ENCODE peak calls at places on chromosomes 13 and 19, in four cellular contexts. H is ascending aorta, C is psoas muscle, J is neuronal stem cell. G is an unnamed sample. For H3K4me1, the result is how much of the 10 kb centered on the place peaks cover.

GRCh38 chr13:75544681-75545333 is 4.8 kb upstream of the UCHL3 start:
- DNase-seq in H (no peak), C (no peak), J (no peak), G (no peak)

GRCh38 chr19:6271721-6272410 is 7.9 kb downstream of the MLLT1 start:
- DNase-seq in H (peak), C (peak), J (no peak), G (peak)

GRCh38 chr13:87356314-87356713 is 314.9 kb upstream of the SLITRK5 start:
- DNase-seq in H (no peak), C (no peak), J (no peak), G (peak)

GRCh38 chr19:16330811-16331690 is 6.4 kb downstream of the KLF2 start:
- DNase-seq in H (no peak), C (no peak), J (no peak), G (no peak)

GRCh38 chr19:41321600-41322270 is 11.8 kb downstream of the CCDC97 start:
- DNase-seq in H (no peak), C (peak), J (peak), G (no peak)

GRCh38 chr19:54803410-54803809 is at the start of gene KIR2DL4:
- DNase-seq in H (no peak), C (no peak), J (no peak), G (no peak)

GRCh38 chr19:16315825-16316505 is 8.7 kb upstream of the KLF2 start:
- DNase-seq in H (peak), C (peak), J (no peak), G (no peak)

GRCh38 chr13:34772206-34772605 is 169.9 kb upstream of the NBEA start:
- DNase-seq in H (no peak), C (no peak), J (no peak), G (no peak)

GRCh38 chr19:8261881-8262280 is 46.3 kb downstream of the CD320 start:
- DNase-seq in H (peak), C (no peak), J (no peak), G (no peak)

GRCh38 chr13:97977376-97977705 is 23.9 kb downstream of the IPO5 start:
- DNase-seq in H (no peak), C (no peak), J (no peak), G (no peak)

GRCh38 chr13:87035538-87035937 is 635.6 kb upstream of the SLITRK5 start:
- DNase-seq in H (no peak), C (no peak), J (no peak), G (no peak)

GRCh38 chr13:44470623-44471562 is 97.3 kb downstream of the SERP2 start:
- DNase-seq in H (no peak), C (no peak), J (no peak), G (no peak)

GRCh38 chr13:48585456-48585840 is 52.6 kb upstream of the RCBTB2 start:
- DNase-seq in H (no peak), C (no peak), J (peak), G (no peak)

GRCh38 chr19:4636151-4636717 is 3.1 kb upstream of the TNFAIP8L1 start:
- DNase-seq in H (peak), C (peak), J (peak), G (peak)

GRCh38 chr13:97659602-97660001 is 225.6 kb downstream of the RAP2A start:
- DNase-seq in H (no peak), C (no peak), J (peak), G (no peak)

GRCh38 chr13:97430296-97430695 is 3.7 kb upstream of the RAP2A start:
- DNase-seq in H (no peak), C (no peak), J (no peak), G (no peak)

GRCh38 chr13:94325660-94326059 is 153.8 kb downstream of the DCT start:
- DNase-seq in H (no peak), C (no peak), J (no peak), G (no peak)

GRCh38 chr13:97875218-97875617 is 78.3 kb upstream of the IPO5 start:
- DNase-seq in H (no peak), C (no peak), J (no peak), G (peak)

GRCh38 chr13:45133396-45134118 is 13.2 kb downstream of the GTF2F2 start:
- DNase-seq in H (no peak), C (no peak), J (no peak), G (no peak)

GRCh38 chr19:31553844-31554215 is 204.6 kb upstream of the TSHZ3 start:
- DNase-seq in H (no peak), C (no peak), J (no peak), G (no peak)

GRCh38 chr19:12090807-12091206 is 26.3 kb downstream of the ZNF844 start:
- DNase-seq in H (peak), C (peak), J (peak), G (peak)

GRCh38 chr13:52599037-52599852 is 43.0 kb upstream of the HNRNPA1L2 start:
- DNase-seq in H (no peak), C (no peak), J (no peak), G (no peak)

GRCh38 chr19:45345506-45345860 is 4.9 kb downstream of the KLC3 start:
- DNase-seq in H (no peak), C (no peak), J (no peak), G (no peak)

GRCh38 chr19:29671393-29672076 is 6.3 kb downstream of the PLEKHF1 start:
- DNase-seq in H (peak), C (peak), J (no peak), G (no peak)

GRCh38 chr19:50646074-50646807 is 3.0 kb upstream of the C19orf81 start:
- DNase-seq in H (no peak), C (no peak), J (no peak), G (no peak)

GRCh38 chr13:111344471-111345191 is 24.2 kb downstream of the TEX29 start:
- DNase-seq in H (no peak), C (peak), J (peak), G (peak)

GRCh38 chr13:50417597-50417996 is 402.4 kb downstream of the KCNRG start:
- DNase-seq in H (no peak), C (peak), J (no peak), G (no peak)

GRCh38 chr13:59774511-59774911 is 389.2 kb downstream of the DIAPH3 start:
- DNase-seq in H (no peak), C (no peak), J (peak), G (no peak)

DNA sequence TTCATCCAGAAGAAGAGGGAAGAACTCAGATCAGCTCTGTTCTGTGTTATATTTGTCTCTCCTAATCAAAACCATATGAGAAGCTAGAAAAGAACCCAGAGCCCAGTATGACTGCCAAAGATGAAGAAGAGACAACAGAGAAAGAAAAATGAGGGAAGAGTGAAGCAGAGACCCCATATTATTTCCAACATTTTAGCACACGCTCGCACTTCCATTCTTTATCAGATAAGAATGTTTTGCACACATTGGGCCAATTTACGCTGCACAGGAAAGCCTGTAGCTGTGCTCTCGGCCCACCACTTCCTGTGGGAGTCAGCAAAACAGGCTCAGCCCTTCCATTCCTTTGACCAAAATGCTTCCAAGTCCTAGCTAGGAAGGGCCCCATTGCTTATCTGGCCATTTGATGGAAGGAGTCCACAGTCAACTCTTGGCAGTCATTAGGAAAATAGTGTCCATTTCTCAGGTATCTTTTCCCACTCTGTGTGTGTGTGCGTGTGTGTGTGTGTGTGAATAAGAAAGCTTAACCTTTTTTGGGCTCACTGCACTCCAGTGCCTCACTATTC is 237.3 kb downstream of the COG6 start:
- DNase-seq in H (no peak), C (no peak), J (no peak), G (no peak)
- H3K4me1 ChIP-seq in H (under half), C (under half), J (under half), G (under half)

DNA sequence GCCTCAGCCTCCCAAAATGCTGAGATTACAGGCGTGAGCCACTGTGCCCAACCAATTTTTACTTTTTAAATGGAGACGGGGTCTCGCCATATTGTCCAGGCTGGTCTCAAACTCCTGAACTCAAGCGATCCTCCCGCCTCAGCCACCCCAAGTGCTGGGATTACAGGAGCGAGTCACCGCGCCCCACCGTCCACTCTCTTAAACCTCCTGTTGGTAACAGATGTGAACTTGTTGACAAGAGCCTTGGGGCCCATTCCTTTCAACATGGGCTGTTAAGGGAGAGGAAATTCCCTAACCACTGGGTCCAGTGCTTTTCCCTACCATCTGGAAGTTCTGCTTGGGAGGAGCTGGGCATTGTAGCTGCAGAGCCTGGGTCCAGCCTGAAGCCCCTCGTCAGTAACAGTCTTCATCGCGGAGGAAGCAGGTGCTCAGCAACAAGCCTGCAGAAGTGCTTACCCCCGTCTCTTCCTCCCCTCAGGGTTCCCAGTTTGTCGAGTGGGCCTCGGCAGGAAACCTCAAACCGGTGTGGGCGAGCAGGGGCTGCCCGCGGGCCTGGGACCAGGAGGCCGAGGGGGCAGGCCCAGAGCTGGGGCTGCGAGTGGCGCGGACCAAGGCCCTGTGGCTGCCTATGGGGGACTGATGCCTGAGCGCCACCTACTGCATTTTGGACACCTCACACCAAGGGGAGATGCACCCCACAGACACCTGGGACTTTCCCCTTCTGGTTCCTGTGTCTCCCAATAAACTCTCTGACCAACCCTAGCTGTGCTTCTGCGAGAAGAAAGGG is 4.0 kb upstream of the FLT3LG start:
- DNase-seq in H (no peak), C (no peak), J (no peak), G (peak)
- H3K4me1 ChIP-seq in H (under half), C (under half), J (under half), G (under half)

GRCh38 chr19:35314031-35314430 is 15.0 kb upstream of the CD22 start:
- DNase-seq in H (no peak), C (peak), J (no peak), G (no peak)

GRCh38 chr19:35313614-35314013 is 15.4 kb upstream of the CD22 start:
- DNase-seq in H (no peak), C (peak), J (no peak), G (no peak)

GRCh38 chr19:35315883-35316282 is 13.1 kb upstream of the CD22 start:
- DNase-seq in H (no peak), C (no peak), J (no peak), G (no peak)

GRCh38 chr19:35316560-35316959 is 12.4 kb upstream of the CD22 start:
- DNase-seq in H (no peak), C (no peak), J (no peak), G (no peak)

DNA sequence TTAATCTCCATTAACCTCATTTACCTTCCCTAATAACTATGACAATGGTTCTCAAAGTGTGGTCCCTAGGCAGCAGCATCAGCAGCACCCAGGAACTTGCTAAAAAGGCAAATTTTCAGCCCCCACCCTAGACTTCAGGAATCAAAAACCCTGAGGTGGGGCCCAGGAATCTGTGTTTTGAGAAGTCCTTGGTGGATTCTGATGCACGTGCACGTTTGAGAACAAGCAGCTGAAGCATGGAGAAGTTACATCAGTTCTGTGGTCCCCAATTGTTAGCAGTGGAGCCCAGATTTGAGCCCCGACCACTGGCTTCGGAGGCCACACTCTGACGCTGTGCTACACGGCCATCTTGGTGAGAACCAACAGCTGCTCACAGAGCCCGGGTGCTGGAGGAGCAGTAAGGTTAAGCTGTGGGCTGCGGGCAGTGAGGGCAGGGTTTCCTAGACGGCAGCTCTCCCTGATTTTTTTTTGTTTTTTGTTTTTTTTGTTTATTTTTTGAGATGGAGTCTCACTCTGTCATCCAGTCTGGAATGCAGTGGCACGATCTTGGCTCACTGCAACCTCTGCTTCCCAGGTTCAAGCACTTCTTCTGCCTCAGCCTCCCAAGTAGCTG is 14.0 kb upstream of the CD22 start:
- DNase-seq in H (no peak), C (no peak), J (no peak), G (no peak)
- H3K4me1 ChIP-seq in H (under half), C (under half), J (under half), G (under half)

GRCh38 chr19:18841400-18841799 is 9.6 kb downstream of the UPF1 start:
- DNase-seq in H (no peak), C (no peak), J (no peak), G (no peak)
- H3K4me1 ChIP-seq in H (under half), C (half or more), J (under half), G (half or more)

GRCh38 chr19:13103961-13104847 is 1.5 kb upstream of the LYL1 start:
- DNase-seq in H (peak), C (peak), J (no peak), G (peak)
- H3K4me1 ChIP-seq in H (under half), C (under half), J (under half), G (half or more)

DNA sequence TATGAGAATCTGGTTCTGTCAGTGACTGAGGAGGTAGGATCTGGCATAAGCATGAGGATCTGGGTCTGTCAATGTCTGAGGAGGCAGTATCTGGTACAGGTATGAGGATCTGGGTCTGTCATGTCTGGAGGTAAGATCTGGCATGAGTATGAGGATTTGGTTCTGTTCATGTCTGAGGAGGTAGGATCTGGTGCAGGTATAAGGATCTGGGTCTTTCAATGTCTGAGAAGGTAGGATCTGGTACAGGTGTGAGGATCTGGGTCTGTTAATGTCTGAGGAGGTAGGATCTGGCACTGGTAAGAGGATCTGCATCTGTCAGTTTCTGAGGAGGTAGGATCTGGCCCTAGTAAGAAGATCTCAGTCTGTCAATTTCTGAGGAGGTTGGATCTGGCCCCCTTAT is 12.4 kb upstream of the PDCD2L start:
- DNase-seq in H (no peak), C (no peak), J (no peak), G (no peak)
- H3K4me1 ChIP-seq in H (under half), C (under half), J (under half), G (under half)

DNA sequence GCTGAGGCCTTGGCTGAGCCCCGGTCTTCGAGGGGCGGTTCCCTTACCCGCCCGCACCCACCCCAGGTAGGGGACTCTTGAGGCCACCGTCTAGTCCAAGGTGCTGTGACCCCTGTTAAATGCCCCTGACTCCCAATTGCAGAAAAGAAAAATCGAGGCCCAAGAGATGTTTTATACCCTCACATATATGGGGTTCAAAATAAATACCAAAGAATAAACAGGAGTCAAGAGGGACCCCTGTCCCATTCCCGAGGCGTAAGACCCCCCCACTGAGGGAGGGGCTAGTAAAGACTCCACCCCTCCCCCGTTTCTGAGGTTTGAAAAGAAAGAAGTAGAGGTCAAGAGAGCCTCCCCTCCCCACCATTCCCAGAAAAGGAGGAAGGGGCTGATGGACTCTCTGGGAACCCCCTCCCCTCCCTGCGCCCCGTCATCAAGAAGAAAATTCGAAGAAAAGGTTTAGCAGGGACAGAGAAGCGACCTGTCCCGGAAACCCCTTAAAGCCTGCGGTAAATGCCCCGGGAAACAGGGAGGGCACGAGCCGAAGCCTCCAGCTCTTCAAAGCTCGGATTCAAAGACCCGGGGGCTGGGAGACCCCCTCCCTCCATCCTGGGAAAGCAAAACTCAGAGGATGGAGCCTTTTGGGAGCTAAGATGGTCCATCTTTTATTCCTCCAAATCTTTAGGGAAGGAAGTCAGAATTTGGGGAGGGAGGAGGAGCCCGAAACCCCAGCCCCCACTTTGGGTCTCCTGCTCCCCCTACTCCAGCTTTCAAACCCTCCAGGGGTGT is 745 bp upstream of the RAB3A start:
- DNase-seq in H (peak), C (peak), J (peak), G (peak)
- H3K4me1 ChIP-seq in H (under half), C (under half), J (under half), G (under half)

DNA sequence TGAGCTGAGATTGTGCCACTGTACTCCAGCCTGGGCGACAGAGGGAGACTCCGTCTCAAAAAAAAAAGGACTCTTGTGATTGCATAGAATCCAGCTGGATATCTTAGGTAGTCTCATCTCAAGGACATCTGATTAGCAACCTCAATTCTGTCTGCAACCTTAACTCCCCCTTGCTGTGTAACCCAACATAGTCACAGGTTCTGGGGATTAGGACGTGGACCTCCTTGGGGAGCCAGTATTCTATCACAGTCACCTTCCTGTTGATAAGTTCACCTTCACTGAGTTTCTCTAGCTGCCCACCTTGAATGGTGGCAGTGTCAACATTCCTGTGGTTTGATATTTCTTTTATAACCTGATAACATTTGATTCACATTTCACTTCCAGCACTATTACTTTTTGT is 27.2 kb downstream of the GPR18 start:
- DNase-seq in H (no peak), C (no peak), J (no peak), G (no peak)
- H3K4me1 ChIP-seq in H (under half), C (half or more), J (under half), G (under half)

DNA sequence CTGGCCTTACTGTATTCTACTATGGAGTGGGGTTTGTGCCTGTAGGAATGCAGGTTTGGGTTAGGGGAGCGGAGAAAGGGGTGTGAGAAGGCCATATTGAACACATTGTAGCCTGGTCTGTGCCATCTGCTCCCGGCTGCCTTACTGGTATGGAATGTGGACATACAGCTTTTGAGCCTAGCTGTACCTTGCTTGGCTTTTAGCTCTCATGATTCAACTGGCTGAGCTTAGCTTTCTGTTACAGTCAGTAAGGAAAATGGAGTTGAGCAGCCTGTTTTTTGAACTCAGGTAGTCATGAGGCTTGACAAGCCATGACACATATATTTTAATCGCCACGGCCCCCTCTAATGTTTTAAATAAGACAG is 41.6 kb downstream of the ARHGAP35 start:
- DNase-seq in H (no peak), C (no peak), J (no peak), G (peak)
- H3K4me1 ChIP-seq in H (under half), C (half or more), J (under half), G (half or more)

G was measured in upper lobe of left lung.